ENCODE peak calls at places on chromosomes 3 and 15, in eight cellular contexts. R, A, H, W, U, S, V and P are unnamed samples. For H3K9me3, the result is how much of the 10 kb centered on the place peaks cover.

GRCh38 chr15:40263036-40263754 is 19.7 kb downstream of the ANKRD63 start:
- DNase-seq in R (no peak), A (no peak), H (no peak), W (no peak), U (no peak), S (no peak), V (no peak), P (no peak)

GRCh38 chr3:48928679-48929078 is 10.0 kb downstream of the ARIH2 start:
- DNase-seq in R (no peak), A (no peak), H (no peak), W (no peak), U (no peak), S (no peak), V (no peak), P (no peak)

GRCh38 chr3:36362973-36363372 is 17.3 kb upstream of the STAC start:
- DNase-seq in R (no peak), A (no peak), H (no peak), W (no peak), U (no peak), S (peak), V (no peak), P (no peak)

GRCh38 chr15:60733196-60733595 is 254.3 kb upstream of the ICE2 start:
- DNase-seq in R (no peak), A (no peak), H (no peak), W (no peak), U (no peak), S (no peak), V (no peak), P (no peak)

GRCh38 chr15:68012911-68013310 is 41.2 kb upstream of the PIAS1 start:
- DNase-seq in R (peak), A (no peak), H (no peak), W (no peak), U (no peak), S (peak), V (no peak), P (no peak)

GRCh38 chr15:78004919-78005634 is 72.4 kb downstream of the TBC1D2B start:
- DNase-seq in R (peak), A (no peak), H (peak), W (peak), U (no peak), S (peak), V (peak), P (peak)

GRCh38 chr3:125014570-125015179 is 41.1 kb downstream of the HEG1 start:
- DNase-seq in R (no peak), A (no peak), H (no peak), W (no peak), U (no peak), S (no peak), V (no peak), P (no peak)

GRCh38 chr3:98542623-98543022 is 10.8 kb downstream of the GPR15 start:
- DNase-seq in R (no peak), A (no peak), H (no peak), W (no peak), U (no peak), S (no peak), V (no peak), P (no peak)

GRCh38 chr15:93506646-93507045 is 417.6 kb upstream of the RGMA start:
- DNase-seq in R (no peak), A (no peak), H (no peak), W (no peak), U (no peak), S (no peak), V (no peak), P (no peak)

GRCh38 chr15:86892774-86893449 is 813.2 kb downstream of the AGBL1 start:
- DNase-seq in R (no peak), A (no peak), H (no peak), W (no peak), U (no peak), S (no peak), V (no peak), P (no peak)

GRCh38 chr3:41701196-41701698 is 260.7 kb downstream of the ULK4 start:
- DNase-seq in R (no peak), A (no peak), H (no peak), W (no peak), U (no peak), S (no peak), V (no peak), P (no peak)

GRCh38 chr3:146421814-146422748 is 47.3 kb downstream of the PLSCR2 start:
- DNase-seq in R (no peak), A (no peak), H (no peak), W (no peak), U (no peak), S (peak), V (no peak), P (no peak)

GRCh38 chr3:23834082-23834870 is 28.5 kb downstream of the UBE2E1 start:
- DNase-seq in R (no peak), A (no peak), H (no peak), W (no peak), U (no peak), S (no peak), V (no peak), P (no peak)

GRCh38 chr3:33717616-33717865 is 513 bp downstream of the CLASP2 start:
- DNase-seq in R (peak), A (peak), H (peak), W (peak), U (no peak), S (no peak), V (no peak), P (no peak)

GRCh38 chr3:151320131-151320530 is 3.5 kb upstream of the GPR87 start:
- DNase-seq in R (no peak), A (no peak), H (no peak), W (no peak), U (no peak), S (no peak), V (no peak), P (no peak)

GRCh38 chr15:52483712-52484111 is 45.0 kb downstream of the MYO5A start:
- DNase-seq in R (no peak), A (no peak), H (no peak), W (no peak), U (no peak), S (no peak), V (no peak), P (no peak)

GRCh38 chr15:71809346-71809745 is 1.0 kb upstream of the NR2E3 start:
- DNase-seq in R (no peak), A (no peak), H (no peak), W (no peak), U (no peak), S (no peak), V (no peak), P (no peak)

GRCh38 chr3:101836907-101837598 is 12.3 kb upstream of the NFKBIZ start:
- DNase-seq in R (no peak), A (no peak), H (no peak), W (no peak), U (no peak), S (no peak), V (no peak), P (no peak)

GRCh38 chr15:96626936-96627577 is 296.6 kb downstream of the NR2F2 start:
- DNase-seq in R (no peak), A (no peak), H (no peak), W (no peak), U (no peak), S (no peak), V (peak), P (no peak)

DNA sequence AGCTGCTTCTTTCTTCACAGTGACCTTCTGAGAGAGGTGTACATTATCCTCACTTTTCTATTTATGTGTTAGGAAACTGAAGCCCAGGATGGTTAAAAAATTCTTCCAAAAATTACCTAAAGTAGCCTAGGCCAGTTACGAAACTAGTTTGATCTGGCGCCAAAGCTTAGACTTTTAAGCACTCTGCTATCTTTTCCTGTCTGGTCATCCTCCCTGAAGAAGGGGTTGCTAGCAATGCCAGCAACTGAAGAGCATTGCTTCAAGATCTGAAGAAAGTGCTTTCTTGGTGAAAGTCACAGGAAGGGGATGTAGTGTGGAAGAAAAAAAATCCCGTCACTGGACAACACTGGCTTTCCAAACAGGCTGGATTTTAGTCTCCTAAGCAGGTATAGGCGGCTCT is 618.8 kb upstream of the GRM7 start:
- DNase-seq in R (no peak), A (no peak), H (no peak), W (no peak), U (no peak), S (no peak), V (no peak), P (no peak)
- H3K9me3 ChIP-seq in R (under half), A (under half), H (under half), W (under half), U (under half), S (under half), V (under half), P (under half)

GRCh38 chr3:187822402-187822801 is 77.1 kb upstream of the BCL6 start:
- DNase-seq in R (no peak), A (no peak), H (no peak), W (no peak), U (no peak), S (no peak), V (no peak), P (no peak)
- H3K4me3 ChIP-seq in R (no peak), A (no peak), H (no peak), W (no peak), U (no peak), S (no peak), V (no peak), P (no peak)

DNA sequence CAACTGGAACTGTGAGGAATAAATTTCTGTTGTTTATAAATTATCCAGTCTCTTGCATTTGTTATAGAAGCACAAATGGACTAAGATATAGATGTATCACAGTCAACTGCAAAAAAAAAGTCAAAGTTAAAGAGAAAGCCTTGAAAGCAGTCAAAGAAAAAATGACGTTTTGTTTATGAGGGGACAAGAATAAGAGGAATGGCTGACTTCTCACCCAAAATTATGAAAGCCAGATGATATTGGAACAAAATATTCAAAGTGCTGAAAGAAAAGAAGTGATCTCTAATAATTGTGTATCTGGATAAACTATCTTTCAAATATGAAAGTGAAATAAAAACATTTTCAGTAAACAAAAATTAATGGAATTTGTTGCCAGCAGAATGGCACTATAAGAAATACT is 171.8 kb upstream of the IGF1R start:
- DNase-seq in R (no peak), A (no peak), H (no peak), W (no peak), U (no peak), S (no peak), V (no peak), P (no peak)
- H3K9me3 ChIP-seq in R (under half), A (under half), H (under half), W (under half), U (under half), S (half or more), V (under half), P (under half)

DNA sequence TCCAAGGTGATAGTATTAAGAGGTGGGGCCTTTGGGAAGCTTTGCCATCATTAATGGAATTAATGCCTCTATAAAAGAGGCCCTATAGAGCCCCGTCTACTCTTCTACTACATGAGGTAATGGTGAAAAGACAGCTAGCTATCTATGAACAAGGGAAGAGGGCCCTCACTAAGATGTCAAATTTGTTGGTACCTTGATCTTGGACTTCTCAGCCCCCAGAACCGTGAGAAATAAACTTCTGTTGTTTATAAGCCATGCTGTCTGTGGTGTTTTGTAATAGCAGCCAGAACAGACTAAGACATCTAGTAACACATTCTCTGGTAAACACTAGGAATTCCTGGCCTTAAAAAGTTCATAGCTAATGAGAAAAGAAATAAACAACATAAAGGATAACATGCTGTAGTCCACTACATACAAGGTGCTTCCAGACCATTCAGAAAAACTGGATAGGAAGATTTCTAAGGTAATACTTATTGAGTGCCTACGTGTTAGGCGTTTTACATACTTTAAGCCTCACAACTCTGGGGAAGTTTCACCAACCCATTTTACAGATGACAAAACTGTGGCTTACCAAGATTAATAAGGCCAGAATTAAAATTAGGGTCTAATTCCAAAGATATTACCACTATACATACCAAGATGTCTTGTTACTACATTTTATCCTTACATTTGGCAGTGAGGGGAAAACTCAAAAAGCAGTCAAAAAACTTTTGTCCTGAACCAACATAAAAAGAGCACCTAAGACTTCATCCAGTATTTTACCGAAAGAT is 3.2 kb downstream of the UBE3A start:
- DNase-seq in R (no peak), A (no peak), H (no peak), W (no peak), U (no peak), S (no peak), V (no peak), P (no peak)
- H3K4me3 ChIP-seq in R (no peak), A (peak), H (no peak), W (no peak), U (no peak), S (no peak), V (no peak), P (no peak)

GRCh38 chr3:6425289-6425820 is 435.6 kb upstream of the GRM7 start:
- DNase-seq in R (no peak), A (no peak), H (no peak), W (no peak), U (no peak), S (no peak), V (no peak), P (no peak)
- H3K9me3 ChIP-seq in R (under half), A (under half), H (under half), W (under half), U (under half), S (under half), V (under half), P (under half)

DNA sequence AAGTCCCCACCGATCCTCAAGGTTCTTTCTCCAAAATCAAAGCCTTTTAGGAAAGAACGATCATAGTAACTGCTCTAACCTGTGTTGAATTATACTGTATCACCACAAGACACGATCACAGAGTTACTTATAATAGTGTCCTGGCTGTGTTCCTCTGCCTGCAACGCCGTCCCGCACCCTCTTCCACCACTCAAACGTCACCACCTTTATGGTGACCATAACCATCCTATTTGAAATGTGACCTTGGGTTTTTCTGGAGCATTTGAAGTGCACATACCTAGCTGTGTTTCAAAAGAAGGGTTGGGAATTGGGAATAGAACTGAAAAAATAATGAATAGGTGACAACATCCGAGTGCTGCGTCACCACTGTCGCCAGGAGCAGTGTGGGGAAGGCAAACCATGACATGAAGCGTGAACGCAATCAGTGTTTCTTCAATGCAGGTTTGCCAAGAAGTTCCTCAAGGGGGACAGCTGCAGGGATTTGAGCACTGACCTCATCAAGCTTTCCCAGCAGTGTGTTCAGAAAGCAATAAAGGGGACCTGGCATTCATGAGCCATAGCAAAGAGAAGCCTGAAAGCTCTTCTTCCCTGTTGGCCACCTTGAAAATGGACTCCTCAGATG is 769 bp upstream of the SELENOS start:
- DNase-seq in R (no peak), A (peak), H (no peak), W (no peak), U (no peak), S (no peak), V (no peak), P (no peak)
- H3K4me3 ChIP-seq in R (peak), A (peak), H (no peak), W (peak), U (peak), S (peak), V (peak), P (peak)

DNA sequence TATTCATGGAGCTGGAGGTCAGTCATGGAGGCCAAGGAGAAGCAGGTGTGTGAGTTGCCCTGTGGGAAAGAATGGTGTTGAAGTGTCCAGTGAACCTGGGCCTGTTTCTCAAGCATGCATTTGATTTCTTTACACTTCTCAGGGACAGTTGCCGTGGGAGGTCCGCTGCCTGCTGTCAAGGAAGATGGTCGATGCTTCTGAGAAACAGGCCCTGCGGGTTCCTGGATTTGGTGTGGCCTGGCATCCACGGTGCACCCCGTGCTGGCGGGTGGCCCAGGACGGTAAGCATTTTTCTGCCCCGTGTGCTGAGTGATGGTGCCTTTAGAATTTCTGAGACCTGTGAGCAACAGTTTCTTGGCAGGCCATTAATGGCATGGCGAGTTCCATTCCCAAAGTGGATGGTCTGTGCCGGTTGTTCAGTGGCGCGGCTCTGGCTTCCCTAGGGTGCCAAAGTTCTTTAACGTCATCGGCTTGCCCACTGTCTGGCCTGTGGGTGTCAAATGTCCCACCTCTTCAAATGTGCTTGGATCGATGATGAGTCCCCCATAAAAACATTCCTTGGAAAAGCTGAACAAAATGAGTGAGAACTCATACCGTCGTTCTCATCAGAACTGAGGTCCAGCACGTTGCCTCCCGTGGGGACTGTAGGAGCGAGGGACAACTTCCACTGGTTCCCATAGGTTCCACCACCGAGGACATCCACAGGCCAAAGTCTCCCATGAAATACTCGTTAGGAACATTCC is 107.2 kb downstream of the SNRPN start:
- DNase-seq in R (no peak), A (no peak), H (no peak), W (no peak), U (no peak), S (no peak), V (no peak), P (peak)
- H3K9me3 ChIP-seq in R (half or more), A (under half), H (half or more), W (under half), U (half or more), S (half or more), V (half or more), P (half or more)